ENCODE peak calls at places on chromosome 10, in four cellular contexts. R is stimulated activated CD8-positive, alpha-beta memory T cell treated with anti-CD3 and anti-CD28 coated beads, Interleukin-12 subunit alpha, Interleukin-12 subunit beta, amount 100 ng/mL, for 1 hour; T is kidney; Y is small intestine. U is an unnamed sample.

GRCh38 chr10:116765549-116766162 is 23.3 kb upstream of the HSPA12A start:
- DNase-seq in R (peak; percentile 15), T (no peak), Y (peak; percentile 29), U (no peak)

GRCh38 chr10:93535293-93535692 is 31.2 kb upstream of the FFAR4 start:
- DNase-seq in R (no peak), T (no peak), Y (no peak), U (no peak)

GRCh38 chr10:116000151-116000550 is 272.9 kb downstream of the GFRA1 start:
- DNase-seq in R (no peak), T (no peak), Y (peak; percentile 5), U (no peak)

GRCh38 chr10:16545126-16545736 is 23.6 kb upstream of the C1QL3 start:
- DNase-seq in R (no peak), T (no peak), Y (peak; percentile 28), U (no peak)

GRCh38 chr10:29736325-29737208 is 101.8 kb upstream of the SVIL start:
- DNase-seq in R (no peak), T (peak; percentile 87), Y (peak; percentile 56), U (no peak)

GRCh38 chr10:127875916-127876315 is 16.8 kb downstream of the CLRN3 start:
- DNase-seq in R (no peak), T (no peak), Y (no peak), U (no peak)

GRCh38 chr10:50326757-50327701 is 75.7 kb upstream of the ASAH2 start:
- DNase-seq in R (no peak), T (no peak), Y (peak; percentile 22), U (no peak)

GRCh38 chr10:129964611-129965417 is 740 bp upstream of the EBF3 start:
- DNase-seq in R (no peak), T (peak; percentile 74), Y (no peak), U (no peak)

GRCh38 chr10:63256047-63256773 is 123.1 kb downstream of the NRBF2 start:
- DNase-seq in R (no peak), T (no peak), Y (no peak), U (no peak)

GRCh38 chr10:116669832-116670644 is 49.3 kb downstream of the PNLIPRP2 start:
- DNase-seq in R (no peak), T (peak; percentile 82), Y (peak; percentile 52), U (no peak)

GRCh38 chr10:75857896-75858295 is 426.5 kb downstream of the LRMDA start:
- DNase-seq in R (no peak), T (no peak), Y (no peak), U (no peak)

GRCh38 chr10:75191821-75192568 is 18.6 kb upstream of the VDAC2 start:
- DNase-seq in R (no peak), T (peak; percentile 82), Y (peak; percentile 89), U (no peak)

GRCh38 chr10:132066186-132066585 is 440 bp downstream of the JAKMIP3 start:
- DNase-seq in R (no peak), T (no peak), Y (no peak), U (peak; percentile 63)

GRCh38 chr10:35412900-35413491 is 76.7 kb downstream of the CCNY start:
- DNase-seq in R (no peak), T (no peak), Y (no peak), U (no peak)

GRCh38 chr10:53315709-53316108 is 543.1 kb upstream of the MBL2 start:
- DNase-seq in R (no peak), T (no peak), Y (no peak), U (no peak)

GRCh38 chr10:11080564-11080984 is 62.9 kb downstream of the CELF2 start:
- DNase-seq in R (no peak), T (no peak), Y (no peak), U (no peak)

GRCh38 chr10:44980309-44981171 is 1.9 kb upstream of the DEPP1 start:
- DNase-seq in R (no peak), T (peak; percentile 75), Y (no peak), U (no peak)

GRCh38 chr10:108069096-108069495 is 904.6 kb upstream of the SORCS1 start:
- DNase-seq in R (no peak), T (no peak), Y (no peak), U (no peak)